ENCODE peak calls at places on chromosomes 5 and 9, in six cellular contexts. F is GM12878, X is HepG2, P is suprapubic skin, R is transverse colon, A is K562. J is an unnamed sample.

GRCh38 chr5:123085638-123086286 is 3.3 kb upstream of the PRDM6 start:
- DNase-seq in F (no peak), P (no peak), A (no peak), R (no peak), X (no peak), J (no peak)

GRCh38 chr5:171850354-171850947 is 64.8 kb downstream of the SMIM23 start:
- DNase-seq in R (no peak), F (no peak), A (no peak), X (peak), P (no peak), J (no peak)

GRCh38 chr5:59813761-59814562 is 79.6 kb downstream of the PDE4D start:
- DNase-seq in F (no peak), P (no peak), R (peak), A (peak), X (peak), J (no peak)

GRCh38 chr5:142316051-142316450 is 8.8 kb downstream of the SPRY4 start:
- DNase-seq in X (no peak), R (no peak), P (no peak), F (no peak), A (no peak), J (no peak)

GRCh38 chr9:78261403-78262001 is 25.6 kb downstream of the CEP78 start:
- DNase-seq in F (no peak), R (no peak), X (peak), A (peak), P (no peak), J (no peak)

GRCh38 chr9:81787747-81788632 is 98.6 kb upstream of the TLE1 start:
- DNase-seq in R (peak), X (peak), P (no peak), F (no peak), A (no peak), J (no peak)

GRCh38 chr5:54909911-54910870 is 75.2 kb downstream of the ESM1 start:
- DNase-seq in R (no peak), X (no peak), A (no peak), P (no peak), F (no peak), J (no peak)

GRCh38 chr5:115594343-115595047 is 7.8 kb downstream of the TICAM2 start:
- DNase-seq in P (no peak), R (no peak), X (no peak), F (no peak), A (no peak), J (no peak)

GRCh38 chr5:135156715-135157404 is 122.8 kb upstream of the PITX1 start:
- DNase-seq in X (peak), R (no peak), A (no peak), P (no peak), F (no peak), J (no peak)

GRCh38 chr5:177496111-177497010 is 1.0 kb downstream of the PDLIM7 start:
- DNase-seq in X (peak), R (peak), A (peak), F (no peak), P (no peak), J (peak)

GRCh38 chr9:33227741-33228140 is 12.2 kb upstream of the SPINK4 start:
- DNase-seq in A (no peak), P (no peak), X (no peak), R (no peak), F (no peak), J (no peak)

GRCh38 chr5:132871885-132872284 is 1.6 kb upstream of the LEAP2 start:
- DNase-seq in A (no peak), P (no peak), R (no peak), F (no peak), X (no peak), J (no peak)

GRCh38 chr5:136209346-136209910 is 16.5 kb upstream of the SMIM32 start:
- DNase-seq in F (no peak), A (no peak), R (no peak), P (no peak), X (no peak), J (peak)

GRCh38 chr5:3392306-3392939 is 203.2 kb upstream of the IRX1 start:
- DNase-seq in X (no peak), A (peak), R (no peak), P (no peak), F (no peak), J (no peak)

GRCh38 chr9:107612136-107612535 is 122.6 kb upstream of the KLF4 start:
- DNase-seq in R (no peak), A (no peak), P (peak), F (no peak), X (no peak), J (peak)

GRCh38 chr5:113204525-113205161 is 228.0 kb downstream of the DCP2 start:
- DNase-seq in X (peak), F (no peak), P (peak), A (no peak), R (peak), J (no peak)

GRCh38 chr9:18699749-18700148 is 225.8 kb downstream of the ADAMTSL1 start:
- DNase-seq in A (no peak), F (no peak), P (no peak), X (no peak), R (no peak), J (no peak)

GRCh38 chr5:170701321-170701720 is 82.2 kb upstream of the GABRP start:
- DNase-seq in X (no peak), R (no peak), A (no peak), F (no peak), P (no peak), J (no peak)

GRCh38 chr5:113343343-113343742 is 91.4 kb downstream of the TSSK1B start:
- DNase-seq in P (no peak), R (no peak), X (no peak), F (no peak), A (no peak), J (no peak)

GRCh38 chr5:34770486-34770885 is 68.5 kb upstream of the TTC23L start:
- DNase-seq in F (no peak), R (no peak), X (no peak), P (no peak), A (no peak), J (no peak)

GRCh38 chr9:106878081-106878837 is 15.3 kb downstream of the ZNF462 start:
- DNase-seq in R (no peak), A (no peak), F (no peak), P (no peak), X (no peak), J (no peak)

GRCh38 chr9:127875306-127875966 is 2.0 kb downstream of the AK1 start:
- DNase-seq in X (no peak), F (no peak), P (no peak), R (no peak), A (no peak), J (peak)

GRCh38 chr5:43161244-43161643 is 30.8 kb upstream of the NIM1K start:
- DNase-seq in F (no peak), X (no peak), P (no peak), A (no peak), R (no peak), J (no peak)

GRCh38 chr9:16082796-16083195 is 530.0 kb downstream of the CCDC171 start:
- DNase-seq in R (no peak), A (no peak), F (no peak), P (no peak), X (no peak), J (no peak)

GRCh38 chr9:89317282-89317681 is 1.0 kb upstream of the SECISBP2 start:
- DNase-seq in A (no peak), F (no peak), R (no peak), P (no peak), X (no peak), J (no peak)

GRCh38 chr5:61575103-61575502 is 243.0 kb downstream of the ZSWIM6 start:
- DNase-seq in X (no peak), A (peak), R (no peak), F (no peak), P (no peak), J (no peak)

GRCh38 chr9:89418112-89418872 is 79.6 kb downstream of the SEMA4D start:
- DNase-seq in X (no peak), R (no peak), F (no peak), P (no peak), A (no peak), J (peak)

GRCh38 chr9:80522465-80522864 is 950.7 kb downstream of the TLE4 start:
- DNase-seq in A (no peak), F (no peak), R (no peak), P (no peak), X (no peak), J (no peak)

GRCh38 chr9:18238254-18238653 is 235.7 kb upstream of the ADAMTSL1 start:
- DNase-seq in P (no peak), X (no peak), R (no peak), A (no peak), F (no peak), J (no peak)

GRCh38 chr9:69120380-69121154 is 53.5 kb upstream of the TJP2 start:
- DNase-seq in X (peak), P (peak), F (no peak), A (no peak), R (peak), J (no peak)

GRCh38 chr5:174354571-174354970 is 309.1 kb downstream of the NSG2 start:
- DNase-seq in X (no peak), P (no peak), A (no peak), R (no peak), F (no peak), J (no peak)

GRCh38 chr9:35229779-35230143 is 68.0 kb downstream of the UNC13B start:
- DNase-seq in P (no peak), F (no peak), X (no peak), R (no peak), A (no peak), J (no peak)

GRCh38 chr5:112279082-112279481 is 140.0 kb downstream of the EPB41L4A start:
- DNase-seq in P (no peak), F (no peak), R (no peak), X (no peak), A (no peak), J (no peak)

GRCh38 chr9:114499528-114499927 is 5.7 kb downstream of the WHRN start:
- DNase-seq in X (no peak), P (no peak), A (no peak), R (no peak), F (no peak), J (no peak)

GRCh38 chr5:161676109-161676508 is 9.4 kb upstream of the GABRA6 start:
- DNase-seq in R (no peak), P (no peak), X (peak), F (peak), A (no peak), J (no peak)

GRCh38 chr5:112551437-112552018 is 132.5 kb upstream of the EPB41L4A start:
- DNase-seq in A (peak), X (peak), R (peak), F (no peak), P (no peak), J (no peak)

GRCh38 chr5:140673187-140673976 is at the start of gene DND1:
- DNase-seq in A (peak), X (no peak), P (no peak), R (no peak), F (no peak), J (no peak)

GRCh38 chr9:135608294-135608998 is 30.9 kb downstream of the GLT6D1 start:
- DNase-seq in F (no peak), R (no peak), A (no peak), X (no peak), P (peak), J (no peak)

DNA sequence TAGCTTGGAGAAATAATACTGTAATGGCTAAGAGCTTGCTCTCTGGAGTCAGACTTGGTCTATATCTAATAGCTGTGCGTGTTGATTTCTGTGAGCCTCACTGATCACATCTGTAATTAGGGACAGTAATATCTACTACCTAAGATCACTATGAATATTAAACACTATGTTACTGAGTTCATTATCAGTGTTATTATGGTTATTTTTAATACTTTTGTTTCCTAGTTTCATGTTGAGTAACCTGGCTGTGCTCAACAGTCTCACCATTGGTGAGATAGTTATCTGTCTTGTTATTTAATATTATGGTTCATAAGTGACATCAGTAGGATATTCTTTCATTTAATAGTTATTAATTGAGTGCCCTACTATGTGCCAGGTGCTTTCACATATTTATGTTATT is 22.4 kb upstream of the CAVIN4 start:
- DNase-seq in F (no peak), R (no peak), X (no peak), A (no peak), P (no peak), J (no peak)
- TF ChIP-seq CTCF in F (no peak), R (no peak), X (no peak), A (no peak), P (no peak), J (no peak)

GRCh38 chr9:124873664-124874063 is 11.7 kb downstream of the ARPC5L start:
- DNase-seq in A (no peak), R (no peak), X (no peak), F (no peak), P (no peak), J (no peak)

GRCh38 chr9:124878518-124878917 is 16.6 kb downstream of the ARPC5L start:
- DNase-seq in F (no peak), P (no peak), A (no peak), R (no peak), X (no peak), J (no peak)

GRCh38 chr9:124877383-124877782 is 15.5 kb downstream of the ARPC5L start:
- DNase-seq in A (no peak), X (no peak), F (no peak), R (no peak), P (no peak), J (no peak)

GRCh38 chr9:124879226-124879625 is 17.3 kb downstream of the ARPC5L start:
- DNase-seq in P (no peak), X (no peak), R (no peak), A (no peak), F (no peak), J (peak)

DNA sequence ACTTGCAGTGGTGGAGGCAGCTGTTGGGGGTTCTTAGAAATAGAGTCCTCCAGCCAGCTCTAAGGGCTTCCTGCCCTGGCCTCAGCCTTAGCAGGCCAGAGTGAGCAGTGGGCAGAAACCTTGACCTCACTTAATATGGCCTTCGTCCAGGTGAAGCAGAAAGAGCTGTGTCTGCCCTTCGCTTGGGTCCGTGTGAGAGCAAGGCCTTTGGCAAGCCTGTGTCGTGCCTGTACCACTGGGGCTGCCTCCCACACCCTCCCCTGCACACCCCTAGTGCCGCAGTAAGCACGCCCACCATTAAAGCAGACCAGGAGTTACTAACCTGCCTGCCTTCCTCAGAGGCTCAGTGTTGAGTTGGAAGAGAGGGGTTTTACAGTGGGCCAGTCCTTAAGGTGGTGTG is 13.6 kb downstream of the ARPC5L start:
- DNase-seq in P (no peak), F (no peak), X (no peak), R (no peak), A (no peak), J (no peak)
- H3K27ac ChIP-seq in P (no peak), F (no peak), X (no peak), R (no peak), A (no peak), J (no peak)

GRCh38 chr5:125486634-125487033 is 740.2 kb upstream of the ZNF608 start:
- DNase-seq in P (no peak), X (no peak), R (no peak), F (no peak), A (no peak), J (no peak)

GRCh38 chr5:125483609-125484008 is 737.2 kb upstream of the ZNF608 start:
- DNase-seq in A (no peak), P (no peak), F (no peak), R (no peak), X (no peak), J (no peak)

GRCh38 chr5:125487231-125487630 is 740.8 kb upstream of the ZNF608 start:
- DNase-seq in R (no peak), A (no peak), P (no peak), X (no peak), F (no peak), J (no peak)

GRCh38 chr5:125484272-125485002 is 738.0 kb upstream of the ZNF608 start:
- DNase-seq in A (no peak), F (no peak), R (peak), X (no peak), P (no peak), J (no peak)

DNA sequence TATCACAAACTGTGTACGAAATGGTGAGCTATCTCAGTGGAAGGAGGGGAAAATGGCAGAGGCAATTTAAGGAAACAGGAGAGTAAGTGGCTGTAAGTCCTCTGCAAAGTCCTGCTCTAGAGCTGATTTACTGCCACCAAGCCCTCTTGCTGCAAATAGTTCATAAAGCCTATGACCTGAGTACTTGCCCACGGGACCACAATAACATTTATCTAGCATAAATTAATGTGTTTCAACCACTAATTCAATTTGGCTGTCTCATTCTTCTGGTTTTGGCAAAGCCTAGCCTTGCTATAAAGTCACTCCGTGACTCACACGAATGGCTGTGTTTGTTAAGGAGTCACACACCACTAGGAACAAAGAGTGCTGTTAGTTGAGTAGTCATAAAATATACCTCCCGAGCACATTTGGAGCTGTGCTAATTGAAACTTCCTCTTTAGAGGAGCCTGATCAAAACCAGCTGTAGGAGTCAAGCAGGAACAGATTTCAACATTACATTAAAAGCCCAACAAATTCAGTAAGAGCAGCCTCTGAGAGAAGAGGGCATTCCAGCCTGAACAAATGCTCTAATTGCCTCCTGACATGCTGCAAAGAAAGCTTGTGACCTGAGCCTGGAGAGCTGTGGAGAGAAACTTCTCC is 738.7 kb upstream of the ZNF608 start:
- DNase-seq in P (no peak), F (no peak), X (no peak), A (no peak), R (peak), J (no peak)
- TF ChIP-seq POLR2AphosphoS5 in P (peak), F (no peak), X (no peak), A (no peak), R (peak), J (no peak)

GRCh38 chr9:108933641-108934322 is at the start of gene ELP1:
- DNase-seq in F (peak), P (peak), X (peak), A (peak), R (peak), J (peak)
- TF ChIP-seq CTCF in F (peak), P (no peak), X (peak), A (peak), R (no peak), J (peak)

DNA sequence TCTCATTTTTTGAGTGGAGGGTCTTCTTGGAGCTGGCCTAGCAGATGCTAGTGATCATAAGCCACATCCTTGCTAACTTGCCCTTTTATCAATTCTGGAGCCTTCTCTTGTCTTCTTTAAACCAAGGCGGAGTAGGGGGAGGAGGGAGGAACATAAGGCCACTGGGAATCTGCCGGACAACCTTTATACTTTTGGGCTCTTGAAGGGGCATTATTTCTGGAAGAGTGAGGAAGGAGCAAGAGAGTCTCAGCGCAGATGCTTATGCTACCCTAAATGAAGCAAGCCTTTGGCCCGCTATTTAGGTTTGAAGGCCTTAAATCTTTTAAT is 2.0 kb downstream of the TMEFF1 start:
- DNase-seq in F (no peak), P (no peak), R (no peak), A (no peak), X (no peak), J (no peak)
- H3K27ac ChIP-seq in F (no peak), P (no peak), R (no peak), A (no peak), X (no peak), J (no peak)

GRCh38 chr5:180026725-180027448 is 44.7 kb downstream of the RNF130 start:
- DNase-seq in R (no peak), A (no peak), P (no peak), X (no peak), F (no peak), J (no peak)

GRCh38 chr5:180021900-180022299 is 49.7 kb downstream of the RNF130 start:
- DNase-seq in P (no peak), F (no peak), A (no peak), X (no peak), R (no peak), J (no peak)

GRCh38 chr5:180026320-180026719 is 45.2 kb downstream of the RNF130 start:
- DNase-seq in F (no peak), R (no peak), P (no peak), X (peak), A (peak), J (no peak)

DNA sequence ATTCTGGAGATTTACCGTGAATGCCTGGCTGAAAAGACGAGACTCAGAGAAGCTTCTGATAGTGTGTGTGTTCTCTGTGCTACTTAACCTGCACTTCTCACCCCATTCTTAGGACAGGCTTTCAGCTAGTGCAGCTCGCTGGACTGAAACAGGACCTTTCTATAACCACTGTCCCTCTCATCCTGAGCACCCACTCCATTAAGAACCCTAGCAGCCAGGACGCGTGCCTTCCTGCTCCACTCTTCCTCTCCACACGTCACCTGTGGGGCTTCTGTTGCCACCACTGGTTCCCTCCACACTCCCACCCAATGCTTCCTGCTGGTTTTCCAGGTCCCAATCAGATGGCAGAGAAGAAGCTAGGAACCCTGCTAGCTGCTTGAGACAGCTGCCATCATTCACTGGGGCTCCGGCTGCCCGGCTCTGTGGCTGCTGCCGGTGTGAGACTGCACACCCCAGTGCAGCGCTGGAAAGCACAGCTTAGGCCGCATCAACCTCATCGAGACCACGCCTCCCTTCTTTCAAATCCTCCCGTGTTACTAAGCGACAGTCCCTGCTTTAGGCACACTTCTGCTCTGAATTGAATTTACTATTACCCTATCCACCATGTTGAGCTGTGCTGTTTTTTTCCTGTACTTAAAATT is 44.0 kb downstream of the RNF130 start:
- DNase-seq in F (no peak), A (no peak), P (no peak), X (no peak), R (no peak), J (no peak)
- TF ChIP-seq POLR2AphosphoS5 in F (no peak), A (no peak), P (no peak), X (no peak), R (no peak), J (no peak)

GRCh38 chr5:33297760-33298216 is 143.0 kb upstream of the TARS1 start:
- DNase-seq in P (no peak), X (no peak), R (no peak), F (no peak), A (peak), J (peak)
- TF ChIP-seq CTCF in P (no peak), X (peak), R (no peak), F (no peak), A (peak), J (no peak)

GRCh38 chr5:10624679-10625078 is 60.8 kb downstream of the ANKRD33B start:
- DNase-seq in P (no peak), F (no peak), R (no peak), A (no peak), X (no peak), J (no peak)
- H3K27ac ChIP-seq in P (no peak), F (no peak), R (peak), A (no peak), X (no peak), J (no peak)

GRCh38 chr5:139284295-139284694 is 9.2 kb upstream of the MATR3 start:
- DNase-seq in R (no peak), X (no peak), A (no peak), F (no peak), P (peak), J (no peak)
- TF ChIP-seq POLR2AphosphoS5 in R (no peak), X (no peak), A (no peak), F (no peak), P (no peak), J (no peak)

J was measured in spleen.